ENCODE peak calls at places on chromosome 4, in six cellular contexts. K is uterus, X is cardiac fibroblast, L is HFF-Myc, P is GM12865, M is small intestine. S is an unnamed sample.

GRCh38 chr4:135411251-135411650 is 1209.7 kb upstream of the PABPC4L start:
- DNase-seq in P (no peak), M (no peak), X (no peak), K (no peak), L (no peak), S (no peak)

GRCh38 chr4:6782846-6783110 is 251 bp downstream of the KIAA0232 start:
- DNase-seq in P (no peak), L (no peak), X (no peak), M (no peak), K (no peak), S (no peak)

GRCh38 chr4:37953620-37954325 is 6.4 kb upstream of the PTTG2 start:
- DNase-seq in P (no peak), X (peak; percentile 31), L (no peak), M (no peak), K (no peak), S (no peak)

GRCh38 chr4:131459430-131460101 is 1689.5 kb upstream of the PCDH10 start:
- DNase-seq in X (no peak), L (no peak), P (peak; percentile 77), M (no peak), K (no peak), S (no peak)

GRCh38 chr4:126568652-126569580 is 1063.8 kb upstream of the INTU start:
- DNase-seq in K (no peak), M (no peak), L (no peak), P (no peak), X (no peak), S (no peak)

GRCh38 chr4:7049739-7050138 is 6.6 kb downstream of the TADA2B start:
- DNase-seq in M (no peak), X (no peak), P (no peak), L (no peak), K (no peak), S (no peak)

GRCh38 chr4:81491943-81492342 is 20.2 kb upstream of the RASGEF1B start:
- DNase-seq in M (peak; percentile 61), P (no peak), K (no peak), X (peak; percentile 43), L (no peak), S (no peak)

GRCh38 chr4:44448548-44449443 is at the start of gene KCTD8:
- DNase-seq in K (peak; percentile 83), L (peak; percentile 12), P (peak; percentile 83), X (peak; percentile 74), M (peak; percentile 52), S (peak; percentile 59)

GRCh38 chr4:85798011-85798770 is 323.2 kb downstream of the ARHGAP24 start:
- DNase-seq in M (no peak), K (no peak), X (peak; percentile 65), P (no peak), L (no peak), S (no peak)
- H3K4me3 ChIP-seq in M (no peak overlapping the region), K (no peak overlapping the region), X (no peak overlapping the region), P (no peak overlapping the region), L (no peak overlapping the region), S (no peak overlapping the region)

GRCh38 chr4:21716526-21716925 is 232.0 kb downstream of the KCNIP4 start:
- DNase-seq in K (no peak), L (no peak), X (no peak), M (no peak), P (no peak), S (no peak)
- H3K4me3 ChIP-seq in K (no peak overlapping the region), L (no peak overlapping the region), X (no peak overlapping the region), M (no peak overlapping the region), P (no peak overlapping the region), S (no peak overlapping the region)

GRCh38 chr4:80195441-80196139 is 1.7 kb upstream of the PRDM8 start:
- DNase-seq in X (no peak), P (no peak), M (no peak), K (no peak), L (no peak), S (no peak)

GRCh38 chr4:80197601-80198444 is 520 bp downstream of the PRDM8 start:
- DNase-seq in L (no peak), M (no peak), P (no peak), K (no peak), X (no peak), S (no peak)

GRCh38 chr4:80197132-80197573 is at the start of gene PRDM8:
- DNase-seq in L (no peak), X (no peak), K (no peak), M (no peak), P (no peak), S (no peak)

GRCh38 chr4:80199004-80199579 is 1.8 kb downstream of the PRDM8 start:
- DNase-seq in K (no peak), L (no peak), X (no peak), M (no peak), P (no peak), S (no peak)

DNA sequence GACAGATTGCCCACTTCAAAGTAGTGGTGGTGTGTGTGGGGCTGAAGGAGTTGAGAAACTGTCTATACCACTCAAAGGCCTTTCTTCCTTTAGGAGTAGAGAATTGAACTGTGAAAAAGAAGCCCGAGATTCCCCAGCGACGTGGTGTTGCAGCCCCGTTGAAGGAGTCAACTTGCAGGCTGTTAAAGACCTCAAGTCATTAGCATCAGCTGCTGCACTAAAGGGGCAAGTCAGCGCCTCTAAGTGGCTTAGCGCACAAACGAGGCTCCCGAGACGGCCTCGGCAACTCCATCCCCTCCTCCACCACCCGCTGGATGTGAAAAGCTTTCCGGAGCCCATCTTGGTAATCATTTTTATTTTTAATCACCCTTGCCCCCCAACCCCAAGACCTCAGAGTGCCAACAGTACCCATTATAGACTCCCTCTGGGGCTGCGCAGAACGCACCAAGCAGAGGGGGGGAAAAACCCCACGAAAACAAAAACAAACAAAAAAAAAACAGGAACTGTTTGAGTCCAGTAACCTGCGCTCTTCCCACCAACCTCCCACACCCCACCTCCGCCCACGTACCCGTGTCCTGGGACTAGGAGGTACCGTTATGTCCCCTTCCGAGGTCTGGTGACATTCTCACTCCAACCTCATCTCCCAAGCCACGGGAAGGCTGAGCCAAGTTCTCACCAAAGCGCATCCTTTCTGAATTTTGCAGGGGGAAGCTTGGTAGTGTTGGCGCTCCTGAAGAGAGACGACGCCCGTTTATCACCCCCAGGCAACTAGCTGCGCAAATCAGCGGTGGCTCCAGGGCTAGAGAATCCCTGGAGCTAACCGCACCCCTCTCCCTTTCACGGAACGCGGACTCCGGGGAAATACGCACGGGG is 808 bp upstream of the PRDM8 start:
- DNase-seq in L (no peak), X (no peak), P (no peak), M (no peak), K (no peak), S (no peak)
- H3K4me3 ChIP-seq in L (peak overlapping the region; percentile 31), X (peak overlapping the region; percentile 27), P (peak overlapping the region; percentile 7), M (no peak overlapping the region), K (peak overlapping the region; percentile 41), S (peak overlapping the region; percentile 47)

GRCh38 chr4:155377281-155377680 is 516 bp upstream of the MAP9 start:
- DNase-seq in P (no peak), M (no peak), K (no peak), X (peak; percentile 32), L (no peak), S (peak; percentile 20)
- H3K4me3 ChIP-seq in P (no peak overlapping the region), M (no peak overlapping the region), K (no peak overlapping the region), X (peak overlapping the region; percentile 83), L (peak overlapping the region; percentile 57), S (peak overlapping the region; percentile 74)

DNA sequence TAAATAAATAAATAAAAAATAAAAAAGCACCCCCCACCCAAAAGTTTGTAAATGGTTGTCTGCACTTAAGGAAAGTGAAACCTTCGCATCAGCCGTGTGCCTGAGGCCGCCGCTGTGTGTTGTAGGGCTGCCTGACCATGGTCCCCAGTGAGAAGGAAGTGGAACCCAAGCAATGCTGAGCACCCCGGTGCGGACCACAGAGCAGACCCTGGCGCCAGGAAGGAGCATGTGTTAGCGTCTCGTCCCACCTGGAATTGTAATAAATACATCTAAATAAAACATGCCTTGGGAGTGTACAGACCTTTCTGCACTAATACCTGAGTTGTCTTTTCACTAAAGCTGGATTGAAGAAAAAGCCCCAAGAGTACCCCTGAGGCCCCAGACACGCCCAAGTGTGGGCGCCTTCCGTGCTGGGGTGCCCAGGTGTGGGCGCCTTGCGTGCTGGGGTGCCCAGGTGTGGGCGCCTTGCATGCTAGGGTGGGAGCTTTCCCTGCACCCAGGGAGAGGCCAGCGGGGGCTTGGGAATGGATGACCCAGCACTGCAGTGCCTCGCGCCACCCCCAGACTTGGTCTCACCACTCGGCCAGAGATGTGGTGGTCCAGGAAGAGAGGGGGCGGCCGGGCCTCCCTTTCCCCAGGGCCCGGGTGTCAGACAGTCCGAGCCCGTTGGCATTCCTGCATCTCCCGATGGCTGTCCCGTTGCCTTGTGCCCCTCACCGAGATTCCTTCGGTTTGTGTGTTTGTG is 33.7 kb downstream of the HTT-AS start:
- DNase-seq in P (peak; percentile 80), M (no peak), X (no peak), K (no peak), L (no peak), S (no peak)
- H3K4me3 ChIP-seq in P (peak overlapping the region; percentile 87), M (no peak overlapping the region), X (peak overlapping the region; percentile 51), K (no peak overlapping the region), L (no peak overlapping the region), S (no peak overlapping the region)

DNA sequence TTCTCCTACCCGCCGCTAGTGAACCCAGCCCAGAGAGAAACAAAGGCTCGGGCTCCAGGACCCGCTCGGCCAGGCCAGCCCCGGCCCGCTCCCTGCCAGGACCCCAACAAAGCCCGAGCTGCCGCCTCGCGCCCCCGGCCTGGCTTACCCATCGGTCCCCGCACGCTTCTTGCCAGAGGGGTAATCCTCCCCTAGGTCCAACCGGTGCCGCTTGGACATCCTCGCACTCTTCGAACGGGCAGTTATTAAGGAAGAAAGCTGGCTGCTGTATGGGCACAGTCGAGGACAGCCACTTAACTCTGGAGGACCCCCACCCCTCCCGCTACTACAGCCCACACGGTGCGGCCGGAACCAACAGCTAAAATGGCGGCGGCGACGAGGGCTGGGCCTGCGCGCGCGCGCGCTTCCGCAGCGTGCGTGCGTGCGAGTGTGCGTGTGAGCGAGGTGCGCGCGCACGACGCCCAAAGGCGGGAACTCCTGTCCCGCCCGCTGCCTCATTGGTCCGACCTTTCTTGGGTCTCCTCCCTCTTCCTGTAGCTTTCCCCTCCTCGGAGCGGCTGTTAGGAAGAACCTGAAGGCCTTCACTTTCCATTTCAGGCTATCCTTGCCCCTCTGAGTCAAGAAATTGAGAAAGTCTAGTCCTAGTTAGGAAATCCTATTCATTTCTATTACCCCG is at the start of gene DHX15:
- DNase-seq in L (peak; percentile 87), P (peak; percentile 98), X (peak; percentile 98), M (peak; percentile 97), K (peak; percentile 96), S (peak; percentile 92)
- H3K4me3 ChIP-seq in L (peak within 1 kb of the TSS; percentile 95), P (peak within 1 kb of the TSS; percentile 88), X (peak within 1 kb of the TSS; percentile 79), M (peak within 1 kb of the TSS; percentile 100), K (peak within 1 kb of the TSS; percentile 68), S (peak within 1 kb of the TSS; percentile 99)

S was measured in astrocyte of the cerebellum.